ENCODE peak calls at places on chromosomes 7 and 10, in five cellular contexts. K is body of pancreas, P is heart left ventricle, S is adrenal gland, N is A549. F is an unnamed sample.

GRCh38 chr10:98418596-98419265 is 3.7 kb upstream of the PYROXD2 start:
- DNase-seq in P (no peak), S (peak; percentile 34), K (no peak), N (no peak), F (no peak)

GRCh38 chr7:41054960-41055700 is 647.8 kb downstream of the INHBA start:
- DNase-seq in P (no peak), K (no peak), S (no peak), N (no peak), F (no peak)

GRCh38 chr10:121078036-121078435 is 226.9 kb downstream of the WDR11 start:
- DNase-seq in P (no peak), K (peak; percentile 43), N (no peak), S (no peak), F (no peak)

GRCh38 chr10:57094965-57095364 is 733.9 kb upstream of the ZWINT start:
- DNase-seq in K (peak; percentile 8), S (no peak), N (no peak), P (no peak), F (no peak)

GRCh38 chr7:1123721-1124120 is 35.8 kb downstream of the GPER1 start:
- DNase-seq in N (peak; percentile 53), S (peak; percentile 90), P (peak; percentile 86), K (peak; percentile 63), F (no peak)

GRCh38 chr10:13074562-13075451 is 25.2 kb upstream of the OPTN start:
- DNase-seq in N (peak; percentile 76), S (peak; percentile 81), P (peak; percentile 60), K (peak; percentile 69), F (no peak)

GRCh38 chr10:101829561-101830315 is 11.5 kb upstream of the OGA start:
- DNase-seq in K (peak; percentile 53), S (peak; percentile 71), P (no peak), N (no peak), F (no peak)

GRCh38 chr10:4003348-4003973 is 218.5 kb upstream of the KLF6 start:
- DNase-seq in K (no peak), S (no peak), N (no peak), P (no peak), F (no peak)

GRCh38 chr10:112634096-112634830 is 187.2 kb downstream of the VTI1A start:
- DNase-seq in N (no peak), P (no peak), S (no peak), K (no peak), F (no peak)

GRCh38 chr10:71396714-71397339 is at the start of gene CDH23:
- DNase-seq in P (peak; percentile 74), K (peak; percentile 39), S (peak; percentile 46), N (peak; percentile 54), F (no peak)

GRCh38 chr7:15609287-15609686 is 47.5 kb upstream of the AGMO start:
- DNase-seq in N (no peak), P (no peak), S (no peak), K (no peak), F (no peak)
- TF ChIP-seq POLR2A in N (no peak), P (no peak), S (no peak), K (no peak), F (no peak)

GRCh38 chr7:92806496-92806895 is 29.9 kb downstream of the CDK6 start:
- DNase-seq in S (no peak), N (no peak), P (no peak), K (no peak), F (no peak)
- H3K27ac ChIP-seq in S (no peak overlapping the region), N (peak overlapping the region; percentile 47), P (no peak overlapping the region), K (no peak overlapping the region), F (no peak overlapping the region)

DNA sequence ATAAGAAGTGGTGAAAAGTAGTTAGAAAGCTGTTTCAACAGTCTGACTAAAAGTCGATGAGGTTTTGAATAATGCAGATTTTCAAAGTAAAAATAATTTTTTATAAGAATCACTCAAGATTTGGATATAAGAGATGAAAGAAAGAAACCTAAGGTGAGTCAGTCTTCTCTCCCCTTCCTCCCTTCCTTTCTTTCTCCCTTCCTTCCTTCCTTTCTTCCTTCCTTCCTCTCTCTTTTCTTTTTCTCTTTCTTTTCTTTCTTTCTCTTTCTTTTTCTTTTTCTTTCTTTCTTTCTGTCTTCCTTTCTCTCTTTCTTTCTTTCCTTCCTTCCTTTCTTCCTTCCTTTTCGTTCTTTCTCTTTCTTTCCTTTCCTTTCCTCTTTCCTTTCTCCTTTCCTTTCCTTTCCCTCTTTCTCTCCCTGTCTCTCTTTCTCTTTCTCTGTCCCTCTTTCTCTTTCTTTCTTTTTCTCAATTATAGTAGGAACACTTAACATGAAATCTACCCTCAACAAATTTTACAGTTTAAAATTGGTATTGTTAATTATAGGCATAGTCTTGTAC is 308.6 kb downstream of the ARL4A start:
- DNase-seq in K (no peak), N (no peak), P (no peak), S (no peak), F (no peak)
- TF ChIP-seq POLR2A in K (no peak), N (no peak), P (no peak), S (no peak), F (no peak)

DNA sequence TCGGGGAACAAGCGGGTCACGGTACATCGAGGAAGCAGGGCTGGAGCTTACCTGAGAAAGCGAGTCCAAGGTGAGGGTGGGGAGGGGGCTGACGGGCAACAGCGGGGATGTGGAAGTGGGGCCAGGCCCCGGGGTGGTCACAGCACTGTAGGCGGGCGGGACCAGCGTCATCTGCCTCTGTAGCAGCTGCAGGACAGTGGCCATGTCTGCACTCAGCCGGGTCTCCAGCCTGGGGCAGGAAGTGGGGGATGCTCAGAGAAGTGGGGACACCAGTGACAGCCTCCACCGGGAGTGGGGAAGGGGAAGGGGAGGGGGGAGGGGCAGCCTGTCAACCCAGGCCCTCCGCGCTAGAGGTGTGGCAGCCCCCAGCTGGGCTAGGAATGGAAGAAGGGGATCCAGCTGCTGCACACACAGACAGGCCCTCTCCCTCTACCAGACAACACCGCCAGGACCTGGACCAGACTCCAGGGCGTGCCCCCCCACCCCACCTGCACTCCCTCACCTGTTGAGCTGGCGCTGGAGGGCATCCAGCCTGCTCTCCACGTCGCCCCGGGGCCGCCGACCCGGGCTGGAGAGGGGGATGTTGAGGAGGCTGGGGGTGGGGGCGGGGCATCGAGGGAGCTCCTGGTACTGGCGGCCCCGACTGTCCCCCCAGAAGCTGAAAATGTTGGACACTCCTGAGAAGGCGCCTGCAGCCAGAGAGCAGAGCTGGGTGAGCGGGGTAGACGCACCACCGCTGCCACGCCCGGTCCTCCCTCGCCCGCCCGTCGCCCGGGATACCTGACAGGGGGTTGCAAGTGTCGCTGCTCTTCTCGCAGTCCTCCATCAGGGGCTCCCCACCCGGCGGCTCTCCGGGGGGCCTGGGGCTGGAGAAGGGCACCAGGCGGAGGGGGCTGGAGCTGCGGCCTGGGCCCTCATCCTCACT is 31.0 kb downstream of the KCNH2 start:
- DNase-seq in P (no peak), K (no peak), S (peak; percentile 62), N (no peak), F (no peak)
- H3K27ac ChIP-seq in P (peak overlapping the region; percentile 88), K (no peak overlapping the region), S (no peak overlapping the region), N (no peak overlapping the region), F (no peak overlapping the region)

GRCh38 chr10:30438016-30438850 is 4.2 kb downstream of the MAP3K8 start:
- DNase-seq in S (no peak), N (no peak), K (no peak), P (no peak), F (no peak)

GRCh38 chr10:30445716-30446115 is 11.7 kb downstream of the MAP3K8 start:
- DNase-seq in N (no peak), P (no peak), S (no peak), K (no peak), F (no peak)

GRCh38 chr10:30439931-30440330 is 5.9 kb downstream of the MAP3K8 start:
- DNase-seq in N (no peak), S (no peak), K (no peak), P (no peak), F (no peak)

GRCh38 chr10:30443049-30443448 is 9.1 kb downstream of the MAP3K8 start:
- DNase-seq in K (no peak), S (no peak), P (no peak), N (no peak), F (no peak)

GRCh38 chr10:30441974-30442606 is 8.1 kb downstream of the MAP3K8 start:
- DNase-seq in S (no peak), N (no peak), K (no peak), P (no peak), F (no peak)
- TF ChIP-seq POLR2A in S (no peak), N (no peak), K (no peak), P (no peak), F (no peak)